ENCODE peak calls at places on chromosomes 13 and 19, in four cellular contexts. H, P, V and Z are unnamed samples.

GRCh38 chr19:30978639-30979038 is 370.6 kb downstream of the TSHZ3 start:
- DNase-seq in P (no peak), H (no peak), V (no peak), Z (no peak)

GRCh38 chr13:45222919-45223318 is 22.1 kb upstream of the KCTD4 start:
- DNase-seq in V (no peak), H (no peak), P (no peak), Z (no peak)

GRCh38 chr19:13104848-13105646 is 2.4 kb upstream of the LYL1 start:
- DNase-seq in V (no peak), H (no peak), P (no peak), Z (no peak)

GRCh38 chr13:30864352-30865130 is 41.5 kb upstream of the MEDAG start:
- DNase-seq in H (no peak), P (no peak), V (no peak), Z (no peak)

GRCh38 chr13:80040219-80040976 is 300.5 kb downstream of the SPRY2 start:
- DNase-seq in P (no peak), V (no peak), H (peak), Z (no peak)

GRCh38 chr13:50444726-50445125 is 398.8 kb downstream of the DLEU7 start:
- DNase-seq in P (no peak), H (no peak), V (no peak), Z (no peak)

GRCh38 chr13:46165485-46166220 is 16.3 kb downstream of the LCP1 start:
- DNase-seq in H (no peak), P (no peak), V (no peak), Z (no peak)

GRCh38 chr19:10454267-10454666 is 33.9 kb downstream of the PDE4A start:
- DNase-seq in P (no peak), H (peak), V (peak), Z (peak)

GRCh38 chr19:27777726-27778125 is 1435.2 kb downstream of the UQCRFS1 start:
- DNase-seq in P (no peak), H (peak), V (no peak), Z (no peak)

GRCh38 chr13:27450921-27451461 is 627 bp upstream of the MTIF3 start:
- DNase-seq in V (peak), H (peak), P (peak), Z (peak)

GRCh38 chr19:33904681-33905080 is 108.0 kb downstream of the KCTD15 start:
- DNase-seq in P (peak), V (no peak), H (peak), Z (peak)

GRCh38 chr13:94009696-94010095 is 469.8 kb downstream of the DCT start:
- DNase-seq in P (no peak), V (no peak), H (no peak), Z (no peak)

GRCh38 chr19:17205237-17206140 is 9.7 kb upstream of the USE1 start:
- DNase-seq in V (peak), H (peak), P (peak), Z (peak)

GRCh38 chr19:18879579-18880373 is 16.2 kb downstream of the CERS1 start:
- DNase-seq in P (no peak), H (peak), V (peak), Z (peak)

GRCh38 chr13:27830010-27830409 is 37.7 kb downstream of the GSX1 start:
- DNase-seq in H (peak), V (peak), P (no peak), Z (peak)

GRCh38 chr19:2494084-2494446 is 18.1 kb downstream of the GADD45B start:
- DNase-seq in H (peak), V (no peak), P (no peak), Z (no peak)

GRCh38 chr13:55394470-55394869 is 1746.2 kb upstream of the PRR20A start:
- DNase-seq in H (no peak), V (no peak), P (no peak), Z (no peak)

GRCh38 chr19:53927745-53928144 is 18.7 kb downstream of the CACNG7 start:
- DNase-seq in P (peak), H (peak), V (peak), Z (peak)

GRCh38 chr13:109509154-109509905 is 277.1 kb downstream of the IRS2 start:
- DNase-seq in V (no peak), H (no peak), P (no peak), Z (no peak)

GRCh38 chr19:48553676-48554384 is 1.9 kb downstream of the SULT2B1 start:
- DNase-seq in V (peak), P (peak), H (peak), Z (peak)

GRCh38 chr19:4229179-4229931 is at the start of gene EBI3:
- DNase-seq in V (peak), H (peak), P (no peak), Z (no peak)

GRCh38 chr19:32519023-32519422 is 62.0 kb upstream of the PDCD5 start:
- DNase-seq in V (no peak), P (no peak), H (no peak), Z (no peak)

GRCh38 chr13:100363351-100363750 is 225.2 kb downstream of the GGACT start:
- DNase-seq in P (no peak), H (peak), V (no peak), Z (no peak)

GRCh38 chr13:53368948-53369347 is 340.3 kb downstream of the OLFM4 start:
- DNase-seq in V (no peak), H (no peak), P (no peak), Z (no peak)

GRCh38 chr19:30539981-30540380 is 167.8 kb downstream of the ZNF536 start:
- DNase-seq in P (no peak), H (no peak), V (no peak), Z (no peak)

GRCh38 chr13:102729560-102730275 is 34.9 kb upstream of the METTL21C start:
- DNase-seq in P (no peak), H (peak), V (no peak), Z (no peak)

GRCh38 chr19:50861025-50861424 is 6.3 kb downstream of the KLK3 start:
- DNase-seq in H (no peak), V (no peak), P (no peak), Z (no peak)

DNA sequence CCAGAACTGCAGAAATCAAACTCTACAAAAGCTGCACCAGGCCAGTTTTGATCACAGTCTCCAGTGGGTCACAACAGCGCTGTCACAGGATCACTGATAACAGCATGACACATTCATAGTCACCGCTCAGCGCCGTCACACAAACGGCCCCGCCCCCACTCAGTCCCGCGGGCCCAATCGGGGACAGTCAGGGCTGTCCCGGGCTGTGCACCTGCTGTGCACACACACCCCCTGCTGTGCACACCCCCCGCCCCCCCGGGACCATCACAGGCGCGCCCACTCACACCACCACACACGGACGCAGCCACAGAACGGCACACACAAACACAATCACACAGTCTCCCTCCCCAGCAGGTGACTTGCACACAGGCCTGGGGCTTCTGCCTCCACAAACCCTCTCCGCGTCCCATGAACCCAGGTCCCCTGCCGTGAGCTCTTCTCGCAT is 435 bp upstream of the ZNF382 start:
- DNase-seq in P (peak), V (peak), H (no peak), Z (peak)
- TF ChIP-seq NR3C1 in P (no peak), V (no peak), H (no peak), Z (no peak)

DNA sequence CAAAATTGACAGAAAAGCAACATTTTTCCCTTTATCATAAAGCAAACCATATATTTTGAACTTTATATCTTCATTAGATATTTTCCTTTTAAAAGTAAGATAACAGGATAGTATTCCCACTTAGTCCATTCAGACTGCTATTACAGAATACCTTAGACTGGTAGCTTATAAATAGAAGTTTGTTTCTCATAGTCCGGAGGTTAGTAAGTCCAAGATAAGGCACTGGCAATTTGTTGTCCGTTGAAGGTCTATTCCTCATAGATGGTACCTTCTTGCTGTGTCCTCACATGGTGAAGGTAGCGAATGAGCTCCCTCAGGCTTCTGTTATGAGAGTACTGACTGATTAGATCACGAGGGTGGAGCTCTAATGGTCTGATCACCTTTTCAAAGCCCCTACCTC is 70.4 kb downstream of the ZMYM2 start:
- DNase-seq in V (no peak), H (no peak), P (no peak), Z (no peak)
- TF ChIP-seq NR3C1 in V (no peak), H (no peak), P (no peak), Z (no peak)

GRCh38 chr13:112711528-112712265 is 21.9 kb downstream of the ATP11A start:
- DNase-seq in V (peak), H (peak), P (peak), Z (peak)
- TF ChIP-seq NR3C1 in V (no peak), H (no peak), P (no peak), Z (no peak)

GRCh38 chr19:45047188-45047797 is 8.4 kb downstream of the CLASRP start:
- DNase-seq in H (no peak), P (no peak), V (no peak), Z (no peak)
- TF ChIP-seq NR3C1 in H (no peak), P (no peak), V (no peak), Z (no peak)

GRCh38 chr13:51552027-51552426 is 32.2 kb upstream of the WDFY2 start:
- DNase-seq in H (no peak), P (no peak), V (peak), Z (no peak)
- TF ChIP-seq NR3C1 in H (no peak), P (no peak), V (no peak), Z (no peak)